ENCODE peak calls at places on chromosomes 16 and 17, in five cellular contexts. One of them, this sample, is unnamed.

GRCh38 chr16:14015948-14016347 is 55.2 kb upstream of the MRTFB start:
- DNase-seq in breast epithelium: no peak
- DNase-seq in fibroblast of lung: peak; percentile 84
- DNase-seq in uterus: no peak
- DNase-seq in WERI-Rb-1: no peak
- DNase-seq in this sample: peak; percentile 66

GRCh38 chr16:73527191-73527590 is 479.3 kb upstream of the ZFHX3 start:
- DNase-seq in breast epithelium: no peak
- DNase-seq in fibroblast of lung: no peak
- DNase-seq in uterus: no peak
- DNase-seq in WERI-Rb-1: no peak
- DNase-seq in this sample: no peak

GRCh38 chr17:39675390-39676082 is 7.3 kb downstream of the PNMT start:
- DNase-seq in breast epithelium: no peak
- DNase-seq in fibroblast of lung: no peak
- DNase-seq in uterus: no peak
- DNase-seq in WERI-Rb-1: no peak
- DNase-seq in this sample: no peak

GRCh38 chr17:50988427-50988826 is 122.3 kb upstream of the TOB1 start:
- DNase-seq in breast epithelium: no peak
- DNase-seq in fibroblast of lung: no peak
- DNase-seq in uterus: no peak
- DNase-seq in WERI-Rb-1: no peak
- DNase-seq in this sample: no peak

GRCh38 chr16:84937196-84937935 is 74.0 kb downstream of the ZDHHC7 start:
- DNase-seq in breast epithelium: no peak
- DNase-seq in fibroblast of lung: no peak
- DNase-seq in uterus: no peak
- DNase-seq in WERI-Rb-1: no peak
- DNase-seq in this sample: no peak

GRCh38 chr16:30761427-30761927 is 385 bp downstream of the CFAP119 start:
- DNase-seq in breast epithelium: no peak
- DNase-seq in fibroblast of lung: peak; percentile 34
- DNase-seq in uterus: no peak
- DNase-seq in WERI-Rb-1: peak; percentile 75
- DNase-seq in this sample: peak; percentile 37

GRCh38 chr17:62631936-62632924 is 4.8 kb downstream of the MRC2 start:
- DNase-seq in breast epithelium: no peak
- DNase-seq in fibroblast of lung: no peak
- DNase-seq in uterus: no peak
- DNase-seq in WERI-Rb-1: no peak
- DNase-seq in this sample: no peak

GRCh38 chr16:19307587-19308241 is 22.2 kb downstream of the CLEC19A start:
- DNase-seq in breast epithelium: no peak
- DNase-seq in fibroblast of lung: no peak
- DNase-seq in uterus: no peak
- DNase-seq in WERI-Rb-1: no peak
- DNase-seq in this sample: no peak

GRCh38 chr16:11706180-11706742 is 36.4 kb downstream of the TXNDC11 start:
- DNase-seq in breast epithelium: no peak
- DNase-seq in fibroblast of lung: no peak
- DNase-seq in uterus: no peak
- DNase-seq in WERI-Rb-1: no peak
- DNase-seq in this sample: no peak

GRCh38 chr16:86483-86952 is 8.5 kb downstream of the MPG start:
- DNase-seq in breast epithelium: no peak
- DNase-seq in fibroblast of lung: no peak
- DNase-seq in uterus: no peak
- DNase-seq in WERI-Rb-1: peak; percentile 57
- DNase-seq in this sample: no peak

GRCh38 chr16:55567382-55567781 is 898 bp downstream of the CAPNS2 start:
- DNase-seq in breast epithelium: no peak
- DNase-seq in fibroblast of lung: no peak
- DNase-seq in uterus: no peak
- DNase-seq in WERI-Rb-1: no peak
- DNase-seq in this sample: no peak

GRCh38 chr17:40316571-40317344 is 7.8 kb downstream of the RARA start:
- DNase-seq in breast epithelium: peak; percentile 83
- DNase-seq in fibroblast of lung: peak; percentile 83
- DNase-seq in uterus: peak; percentile 82
- DNase-seq in WERI-Rb-1: peak; percentile 57
- DNase-seq in this sample: peak; percentile 89

DNA sequence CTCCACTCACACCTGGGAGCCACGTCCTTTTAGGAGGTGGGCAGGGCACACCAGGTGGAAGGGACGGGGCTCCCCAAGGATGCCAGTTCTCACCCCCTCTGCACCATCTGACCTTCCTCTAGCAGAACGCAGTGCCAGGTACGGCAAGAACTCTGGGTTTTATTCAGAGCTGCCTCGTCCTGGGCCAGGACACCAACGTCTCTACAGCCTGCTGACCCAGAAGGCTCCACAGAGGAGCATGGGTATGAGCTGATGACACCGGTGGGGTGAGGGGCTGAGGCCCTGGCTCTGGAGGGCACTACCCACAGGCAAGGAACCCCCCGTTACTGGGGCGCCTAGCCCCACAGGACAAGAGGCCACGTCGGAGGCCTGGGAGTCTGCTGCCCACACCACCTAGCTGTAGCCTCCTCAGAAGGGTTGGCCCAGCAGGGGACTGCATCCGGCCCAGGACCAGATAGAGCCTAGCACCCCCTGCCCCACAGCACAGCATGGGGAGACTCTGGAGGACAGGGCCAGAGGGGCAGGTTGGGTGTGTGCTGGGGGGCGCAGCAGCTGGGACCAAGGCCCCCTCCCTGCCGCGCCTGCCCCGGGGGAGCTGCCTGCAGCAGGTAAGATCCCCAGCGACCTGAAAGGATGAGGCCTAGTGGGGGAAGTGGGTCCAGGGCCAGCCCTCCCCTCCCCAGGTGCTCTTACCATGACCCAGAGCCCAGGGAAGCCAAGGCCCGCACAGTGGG is 13.9 kb downstream of the BCAR1 start:
- DNase-seq in breast epithelium: no peak
- DNase-seq in fibroblast of lung: no peak
- DNase-seq in uterus: peak; percentile 22
- DNase-seq in WERI-Rb-1: peak; percentile 6
- DNase-seq in this sample: no peak
- H3K36me3 ChIP-seq in breast epithelium: peaks cover 7% of the 10 kb centered on the region
- H3K36me3 ChIP-seq in fibroblast of lung: peaks cover 70% of the 10 kb centered on the region
- H3K36me3 ChIP-seq in uterus: no peaks in the 10 kb centered on the region
- H3K36me3 ChIP-seq in WERI-Rb-1: peaks cover 50% of the 10 kb centered on the region
- H3K36me3 ChIP-seq in this sample: peaks cover 22% of the 10 kb centered on the region

GRCh38 chr16:22427556-22427955 is 53.1 kb upstream of the CDR2 start:
- DNase-seq in breast epithelium: no peak
- DNase-seq in fibroblast of lung: no peak
- DNase-seq in uterus: no peak
- DNase-seq in WERI-Rb-1: no peak
- DNase-seq in this sample: no peak
- H3K36me3 ChIP-seq in breast epithelium: no peaks in the 10 kb centered on the region
- H3K36me3 ChIP-seq in fibroblast of lung: peaks cover 1% of the 10 kb centered on the region
- H3K36me3 ChIP-seq in uterus: no peaks in the 10 kb centered on the region
- H3K36me3 ChIP-seq in WERI-Rb-1: peaks cover 6% of the 10 kb centered on the region
- H3K36me3 ChIP-seq in this sample: peaks cover 36% of the 10 kb centered on the region

DNA sequence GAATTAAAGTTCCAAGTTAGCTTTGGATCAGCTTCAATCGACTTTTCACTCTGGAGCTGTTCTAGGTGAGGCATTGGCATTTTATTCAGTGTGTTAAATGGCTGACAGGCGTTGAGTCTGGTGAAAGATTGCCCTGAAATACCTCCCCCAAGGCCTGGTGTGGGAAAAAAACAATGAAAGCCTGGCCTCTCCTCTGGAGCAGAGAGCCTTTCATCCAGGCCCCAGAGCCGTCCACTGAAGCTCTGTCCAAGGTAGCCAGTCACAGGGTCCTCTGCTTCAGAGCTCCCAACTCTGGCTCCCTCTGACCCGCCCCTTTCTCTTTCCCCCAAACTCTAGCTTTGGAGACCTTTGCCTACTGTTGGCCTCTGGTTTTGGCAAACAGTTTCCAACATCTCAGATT is 123.6 kb upstream of the CRHR1 start:
- DNase-seq in breast epithelium: no peak
- DNase-seq in fibroblast of lung: no peak
- DNase-seq in uterus: no peak
- DNase-seq in WERI-Rb-1: no peak
- DNase-seq in this sample: no peak
- H3K36me3 ChIP-seq in breast epithelium: no peaks in the 10 kb centered on the region
- H3K36me3 ChIP-seq in fibroblast of lung: no peaks in the 10 kb centered on the region
- H3K36me3 ChIP-seq in uterus: no peaks in the 10 kb centered on the region
- H3K36me3 ChIP-seq in WERI-Rb-1: no peaks in the 10 kb centered on the region
- H3K36me3 ChIP-seq in this sample: no peaks in the 10 kb centered on the region

DNA sequence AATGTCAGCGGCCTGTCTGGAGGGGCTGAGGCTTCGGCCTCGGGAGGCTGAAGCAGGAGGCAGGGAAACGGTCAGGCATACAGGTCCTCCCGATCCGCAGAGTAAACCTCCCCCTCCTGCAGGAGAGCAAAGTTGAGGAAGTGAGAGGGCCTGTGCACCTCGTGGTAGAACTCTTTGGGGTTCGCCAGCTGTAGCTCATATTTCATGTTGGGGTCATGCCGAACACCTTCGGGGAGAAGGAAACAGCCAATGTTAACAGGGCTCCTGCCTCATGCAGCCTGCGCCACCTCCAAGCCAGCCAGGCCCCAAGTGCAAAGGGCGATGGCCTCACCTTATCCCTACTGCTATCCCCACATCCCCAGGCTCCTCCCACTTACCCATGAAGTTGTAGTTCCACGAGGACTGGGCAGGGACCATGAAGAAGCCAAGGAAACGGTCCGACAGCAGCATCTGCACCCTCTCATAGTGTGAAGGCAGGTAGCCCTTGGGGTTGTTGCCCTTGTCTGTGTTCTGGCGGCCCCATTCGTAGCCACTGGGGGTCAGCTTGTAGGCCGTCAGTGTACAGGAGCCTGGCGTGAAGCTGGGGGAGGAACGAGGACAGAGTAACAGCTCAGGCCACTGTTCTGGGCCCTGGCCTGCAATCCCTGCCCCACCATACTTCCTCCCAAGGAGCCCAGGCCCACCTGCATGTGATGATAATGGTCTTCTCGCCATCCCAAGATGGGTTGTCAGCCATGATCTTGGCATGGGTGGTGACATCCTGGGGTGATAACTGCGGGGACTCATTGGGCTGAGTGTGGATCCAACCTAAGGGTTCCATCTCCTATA is 1.3 kb upstream of the RILP start:
- DNase-seq in breast epithelium: no peak
- DNase-seq in fibroblast of lung: no peak
- DNase-seq in uterus: no peak
- DNase-seq in WERI-Rb-1: no peak
- DNase-seq in this sample: no peak
- H3K36me3 ChIP-seq in breast epithelium: peaks cover 13% of the 10 kb centered on the region
- H3K36me3 ChIP-seq in fibroblast of lung: peaks cover 28% of the 10 kb centered on the region
- H3K36me3 ChIP-seq in uterus: no peaks in the 10 kb centered on the region
- H3K36me3 ChIP-seq in WERI-Rb-1: peaks cover 65% of the 10 kb centered on the region
- H3K36me3 ChIP-seq in this sample: peaks cover 32% of the 10 kb centered on the region

DNA sequence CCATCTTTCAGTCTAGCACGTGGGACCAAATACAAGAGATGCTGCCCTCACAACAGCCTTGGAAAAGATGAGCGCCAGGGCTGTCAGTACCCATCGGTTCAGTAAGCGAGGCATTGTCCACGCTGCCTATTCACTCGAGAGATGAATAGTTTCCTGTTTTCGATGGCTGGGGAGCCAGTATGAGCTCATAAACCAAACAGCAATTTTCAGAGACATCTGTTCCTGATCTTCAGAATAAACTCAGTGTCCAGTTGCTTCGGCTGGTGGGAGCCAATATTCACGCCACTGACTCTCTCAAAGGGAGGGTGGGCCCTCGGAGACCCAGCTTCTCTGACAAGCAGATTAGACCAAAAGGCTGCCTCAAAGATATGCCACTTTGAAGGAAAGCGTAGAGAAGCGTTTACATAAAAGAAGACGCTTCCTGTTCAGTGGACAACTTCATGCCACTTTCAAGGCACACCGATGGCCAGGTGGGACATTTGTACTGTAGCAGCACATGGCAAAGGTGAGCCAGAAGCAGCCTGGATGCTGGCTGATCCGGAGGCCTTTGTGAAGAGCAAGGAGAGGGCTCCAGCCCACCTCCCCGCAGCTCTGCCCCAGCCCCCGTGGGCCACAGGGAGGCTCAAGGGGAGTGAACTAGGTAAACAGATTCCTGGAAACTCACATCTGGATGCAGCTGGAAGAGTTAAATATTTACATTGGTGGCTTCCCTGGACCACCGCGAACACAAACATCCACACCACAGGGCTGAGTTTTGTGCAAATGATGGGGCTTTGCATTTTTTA is 6.0 kb downstream of the TIMM22 start:
- DNase-seq in breast epithelium: no peak
- DNase-seq in fibroblast of lung: peak; percentile 76
- DNase-seq in uterus: no peak
- DNase-seq in WERI-Rb-1: no peak
- DNase-seq in this sample: no peak
- H3K36me3 ChIP-seq in breast epithelium: no peaks in the 10 kb centered on the region
- H3K36me3 ChIP-seq in fibroblast of lung: peaks cover 24% of the 10 kb centered on the region
- H3K36me3 ChIP-seq in uterus: no peaks in the 10 kb centered on the region
- H3K36me3 ChIP-seq in WERI-Rb-1: peaks cover 84% of the 10 kb centered on the region
- H3K36me3 ChIP-seq in this sample: peaks cover 25% of the 10 kb centered on the region

DNA sequence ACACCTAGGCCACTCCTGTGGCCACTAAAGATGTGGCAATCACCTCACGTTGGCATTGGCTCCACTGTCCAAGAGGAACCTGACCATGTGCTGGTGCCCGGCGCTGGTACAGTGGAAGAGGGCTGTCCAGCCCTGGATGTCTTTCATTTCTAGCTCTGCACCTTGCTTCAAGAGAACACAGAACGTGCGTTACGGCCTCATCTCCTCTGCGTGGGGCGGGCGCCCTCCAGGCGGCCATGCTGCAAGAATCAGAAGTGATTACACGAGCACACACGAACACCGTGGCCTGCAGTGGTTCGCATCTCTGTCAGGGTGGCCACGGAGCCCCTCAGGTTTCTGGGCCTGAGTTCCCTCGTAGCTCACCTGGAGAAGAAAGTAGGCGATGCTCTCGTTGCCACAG is 7.5 kb downstream of the ANKS3 start:
- DNase-seq in breast epithelium: no peak
- DNase-seq in fibroblast of lung: no peak
- DNase-seq in uterus: no peak
- DNase-seq in WERI-Rb-1: no peak
- DNase-seq in this sample: no peak
- H3K36me3 ChIP-seq in breast epithelium: no peaks in the 10 kb centered on the region
- H3K36me3 ChIP-seq in fibroblast of lung: peaks cover 11% of the 10 kb centered on the region
- H3K36me3 ChIP-seq in uterus: no peaks in the 10 kb centered on the region
- H3K36me3 ChIP-seq in WERI-Rb-1: peaks cover 67% of the 10 kb centered on the region
- H3K36me3 ChIP-seq in this sample: peaks cover 71% of the 10 kb centered on the region

GRCh38 chr17:56893503-56893902 is 20.3 kb downstream of the TRIM25 start:
- DNase-seq in breast epithelium: no peak
- DNase-seq in fibroblast of lung: no peak
- DNase-seq in uterus: no peak
- DNase-seq in WERI-Rb-1: no peak
- DNase-seq in this sample: no peak
- H3K36me3 ChIP-seq in breast epithelium: peaks cover 17% of the 10 kb centered on the region
- H3K36me3 ChIP-seq in fibroblast of lung: peaks cover 37% of the 10 kb centered on the region
- H3K36me3 ChIP-seq in uterus: no peaks in the 10 kb centered on the region
- H3K36me3 ChIP-seq in WERI-Rb-1: peaks cover 69% of the 10 kb centered on the region
- H3K36me3 ChIP-seq in this sample: peaks cover 100% of the 10 kb centered on the region

GRCh38 chr17:29116652-29117439 is 63.4 kb downstream of the MYO18A start:
- DNase-seq in breast epithelium: peak; percentile 69
- DNase-seq in fibroblast of lung: peak; percentile 41
- DNase-seq in uterus: peak; percentile 68
- DNase-seq in WERI-Rb-1: peak; percentile 85
- DNase-seq in this sample: peak; percentile 69
- H3K36me3 ChIP-seq in breast epithelium: no peaks in the 10 kb centered on the region
- H3K36me3 ChIP-seq in fibroblast of lung: peaks cover 11% of the 10 kb centered on the region
- H3K36me3 ChIP-seq in uterus: no peaks in the 10 kb centered on the region
- H3K36me3 ChIP-seq in WERI-Rb-1: peaks cover 38% of the 10 kb centered on the region
- H3K36me3 ChIP-seq in this sample: peaks cover 14% of the 10 kb centered on the region